ENCODE peak calls at places on chromosome 16, in six cellular contexts. G, B, X, P, C and V are unnamed samples.

GRCh38 chr16:11350531-11351335 is 5.5 kb downstream of the RMI2 start:
- DNase-seq in B (no peak), P (peak), C (no peak), X (no peak), G (no peak), V (no peak)

GRCh38 chr16:7422489-7422888 is 89.8 kb downstream of the RBFOX1 start:
- DNase-seq in C (no peak), B (no peak), G (no peak), P (no peak), X (no peak), V (no peak)

GRCh38 chr16:88331989-88332920 is 50.5 kb upstream of the ZNF469 start:
- DNase-seq in G (peak), X (peak), C (no peak), B (peak), P (peak), V (no peak)

GRCh38 chr16:88389191-88389590 is 6.4 kb downstream of the ZNF469 start:
- DNase-seq in G (peak), X (no peak), C (no peak), B (no peak), P (no peak), V (no peak)

GRCh38 chr16:12214509-12214908 is 238.0 kb downstream of the SNX29 start:
- DNase-seq in P (no peak), G (no peak), B (no peak), C (peak), X (no peak), V (no peak)

GRCh38 chr16:54746596-54746995 is 184.1 kb upstream of the IRX5 start:
- DNase-seq in C (peak), B (no peak), G (no peak), P (no peak), X (no peak), V (no peak)

GRCh38 chr16:81600275-81600674 is 155.7 kb downstream of the CMIP start:
- DNase-seq in P (peak), G (no peak), B (peak), C (no peak), X (no peak), V (no peak)

GRCh38 chr16:89829630-89830437 is 1.6 kb downstream of the SPIRE2 start:
- DNase-seq in P (no peak), G (no peak), B (no peak), C (no peak), X (no peak), V (no peak)

GRCh38 chr16:50305441-50306061 is 39.2 kb downstream of the ADCY7 start:
- DNase-seq in X (peak), B (peak), P (no peak), C (no peak), G (peak), V (no peak)

GRCh38 chr16:87052506-87052905 is 264.7 kb downstream of the C16orf95 start:
- DNase-seq in G (no peak), C (no peak), X (no peak), B (no peak), P (peak), V (no peak)

GRCh38 chr16:19808061-19808621 is 76.5 kb downstream of the GPRC5B start:
- DNase-seq in C (no peak), P (peak), G (no peak), X (no peak), B (no peak), V (no peak)

GRCh38 chr16:51267676-51268075 is 116.6 kb upstream of the SALL1 start:
- DNase-seq in P (no peak), G (no peak), C (no peak), B (no peak), X (no peak), V (no peak)

GRCh38 chr16:54688339-54688738 is 242.3 kb upstream of the IRX5 start:
- DNase-seq in C (no peak), P (no peak), X (no peak), G (no peak), B (no peak), V (no peak)

GRCh38 chr16:67504190-67505021 is 21.1 kb upstream of the AGRP start:
- DNase-seq in G (peak), C (no peak), P (no peak), X (no peak), B (peak), V (no peak)

DNA sequence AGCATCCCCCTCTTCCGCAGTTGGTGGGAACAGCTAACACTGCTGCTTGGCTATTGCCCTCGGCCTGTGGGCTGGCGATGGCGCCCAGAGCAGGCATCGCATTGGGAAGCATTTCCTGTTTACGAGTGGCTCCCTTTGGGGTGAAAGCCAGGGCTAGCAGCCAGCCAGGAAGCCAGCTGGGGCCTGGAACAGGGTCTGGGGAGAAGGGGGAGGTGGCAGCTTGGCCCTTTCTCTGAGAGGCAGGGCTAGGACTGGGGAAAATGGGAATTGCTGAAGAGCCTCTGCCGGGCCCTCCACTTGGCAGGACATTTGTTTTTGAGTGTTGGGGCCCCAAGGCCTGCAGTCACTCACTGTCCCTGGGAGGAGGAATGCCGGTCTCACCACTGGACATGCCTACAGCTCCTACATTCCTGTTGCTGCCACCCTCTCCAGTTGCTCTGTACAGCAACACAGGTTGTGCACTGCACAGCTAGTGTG is 2.5 kb upstream of the MTSS2 start:
- DNase-seq in X (no peak), P (peak), C (peak), G (peak), B (peak), V (no peak)
- H3K27ac ChIP-seq in X (peak), P (peak), C (no peak), G (peak), B (peak), V (peak)

GRCh38 chr16:74305286-74305685 is 8.7 kb downstream of the PSMD7 start:
- DNase-seq in C (no peak), X (no peak), P (no peak), B (no peak), G (no peak), V (no peak)

GRCh38 chr16:74304164-74304834 is 7.7 kb downstream of the PSMD7 start:
- DNase-seq in G (no peak), P (peak), X (no peak), B (no peak), C (peak), V (no peak)

GRCh38 chr16:74304835-74305176 is 8.2 kb downstream of the PSMD7 start:
- DNase-seq in B (no peak), C (no peak), G (no peak), X (no peak), P (no peak), V (no peak)

GRCh38 chr16:74307383-74307782 is 10.8 kb downstream of the PSMD7 start:
- DNase-seq in B (no peak), C (no peak), X (no peak), P (no peak), G (no peak), V (no peak)

DNA sequence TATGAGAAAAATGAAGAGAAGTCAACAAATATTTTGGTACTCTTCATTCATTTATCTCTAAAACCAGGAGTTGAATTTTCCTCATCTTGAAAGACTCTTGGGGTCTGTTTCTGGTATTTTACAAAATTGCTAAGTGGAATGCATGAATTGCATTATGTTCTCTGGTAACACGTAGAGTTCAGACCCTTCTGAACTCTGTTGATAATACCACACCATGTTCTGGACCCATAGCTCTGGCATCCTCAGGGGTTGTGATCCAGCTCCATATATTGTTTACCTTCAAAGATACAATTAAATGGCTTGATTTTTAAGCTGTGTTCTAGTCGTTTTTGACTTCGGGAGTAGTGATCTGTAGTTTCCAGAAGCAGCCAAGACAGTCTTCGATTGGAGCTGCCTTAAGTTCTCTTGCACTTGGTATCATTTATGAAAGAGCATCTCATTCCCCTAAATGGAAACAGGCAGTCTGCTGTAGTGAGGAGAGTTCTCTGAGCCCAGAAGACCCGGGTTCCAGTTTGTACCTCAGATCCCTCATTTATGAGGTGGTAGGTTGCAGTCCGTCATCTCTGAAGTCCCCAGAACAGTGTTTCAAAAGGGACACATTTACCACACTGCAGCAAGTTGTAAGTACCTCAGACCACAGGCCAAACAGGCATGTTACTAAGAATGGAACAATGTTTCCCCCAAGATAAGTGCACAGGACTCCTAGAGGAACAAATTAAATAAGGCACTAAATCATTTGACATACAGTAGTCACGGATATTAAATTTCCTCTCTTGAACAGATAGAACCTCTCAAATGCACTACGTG is 9.6 kb downstream of the PSMD7 start:
- DNase-seq in P (no peak), G (no peak), B (no peak), C (no peak), X (no peak), V (no peak)
- H3K27ac ChIP-seq in P (peak), G (no peak), B (no peak), C (no peak), X (no peak), V (no peak)

GRCh38 chr16:23824909-23825308 is 10.9 kb upstream of the PRKCB start:
- DNase-seq in C (no peak), P (no peak), B (no peak), G (no peak), X (no peak), V (no peak)

GRCh38 chr16:23821467-23821866 is 14.3 kb upstream of the PRKCB start:
- DNase-seq in X (no peak), B (no peak), C (no peak), P (no peak), G (no peak), V (no peak)

GRCh38 chr16:23826528-23827244 is 9.1 kb upstream of the PRKCB start:
- DNase-seq in P (no peak), C (no peak), X (no peak), G (no peak), B (no peak), V (no peak)

GRCh38 chr16:23821875-23822688 is 13.7 kb upstream of the PRKCB start:
- DNase-seq in G (no peak), C (no peak), P (no peak), B (no peak), X (no peak), V (no peak)

GRCh38 chr16:23823475-23824407 is 12.0 kb upstream of the PRKCB start:
- DNase-seq in G (no peak), B (no peak), X (no peak), P (no peak), C (no peak), V (no peak)
- H3K27ac ChIP-seq in G (no peak), B (no peak), X (no peak), P (no peak), C (no peak), V (no peak)

GRCh38 chr16:1942810-1943726 is at the start of gene MSRB1:
- DNase-seq in G (peak), X (peak), B (peak), C (peak), P (peak), V (peak)
- H3K27ac ChIP-seq in G (peak), X (peak), B (no peak), C (no peak), P (no peak), V (peak)

GRCh38 chr16:52499061-52499460 is 47.9 kb downstream of the TOX3 start:
- DNase-seq in B (peak), X (no peak), G (no peak), P (no peak), C (peak), V (no peak)
- H3K27ac ChIP-seq in B (peak), X (no peak), G (no peak), P (no peak), C (peak), V (no peak)

GRCh38 chr16:31355701-31356100 is 725 bp downstream of the ITGAX start:
- DNase-seq in P (no peak), C (no peak), B (no peak), X (peak), G (no peak), V (no peak)

GRCh38 chr16:31351937-31352315 is 3.0 kb upstream of the ITGAX start:
- DNase-seq in G (peak), P (no peak), X (peak), B (no peak), C (no peak), V (no peak)

GRCh38 chr16:31352344-31353115 is 2.4 kb upstream of the ITGAX start:
- DNase-seq in C (no peak), B (no peak), G (peak), X (peak), P (no peak), V (no peak)

GRCh38 chr16:31356566-31357323 is 1.8 kb downstream of the ITGAX start:
- DNase-seq in X (peak), G (peak), B (peak), P (no peak), C (peak), V (no peak)

GRCh38 chr16:31354394-31355291 is at the start of gene ITGAX:
- DNase-seq in X (peak), P (peak), C (no peak), G (peak), B (no peak), V (no peak)
- H3K27ac ChIP-seq in X (no peak), P (no peak), C (no peak), G (peak), B (no peak), V (peak)

GRCh38 chr16:16016388-16016964 is 67.1 kb downstream of the ABCC1 start:
- DNase-seq in C (no peak), X (no peak), P (no peak), B (no peak), G (no peak), V (no peak)

GRCh38 chr16:16015849-16016248 is 66.4 kb downstream of the ABCC1 start:
- DNase-seq in P (no peak), B (peak), G (no peak), X (no peak), C (no peak), V (no peak)

GRCh38 chr16:16014329-16015224 is 65.2 kb downstream of the ABCC1 start:
- DNase-seq in X (no peak), G (no peak), P (peak), B (peak), C (no peak), V (no peak)

GRCh38 chr16:16012144-16012543 is 62.7 kb downstream of the ABCC1 start:
- DNase-seq in B (no peak), X (no peak), C (no peak), P (no peak), G (no peak), V (no peak)

GRCh38 chr16:16013812-16014211 is 64.4 kb downstream of the ABCC1 start:
- DNase-seq in B (no peak), C (no peak), X (no peak), P (no peak), G (no peak), V (no peak)
- H3K27ac ChIP-seq in B (no peak), C (no peak), X (no peak), P (no peak), G (no peak), V (no peak)

GRCh38 chr16:75097191-75097761 is 19.3 kb downstream of the LDHD start:
- DNase-seq in G (no peak), X (no peak), B (no peak), P (no peak), C (no peak), V (no peak)
- H3K27ac ChIP-seq in G (peak), X (no peak), B (no peak), P (no peak), C (no peak), V (peak)